ENCODE peak calls at places on chromosomes 11 and 22, in six cellular contexts. W, H, I, E, S and O are unnamed samples.
A peak's percentile ranks its signal among the peaks of the same experiment; 100 is the strongest.

GRCh38 chr11:73182824-73183321 is 35.2 kb upstream of the P2RY2 start:
- DNase-seq in W (no peak), H (no peak), I (no peak), E (peak; percentile 34), S (no peak), O (no peak)

GRCh38 chr22:40620464-40621046 is 16.0 kb downstream of the MRTFA start:
- DNase-seq in W (peak; percentile 51), H (no peak), I (no peak), E (no peak), S (peak; percentile 44), O (no peak)

GRCh38 chr11:65915101-65915820 is 3.6 kb downstream of the C11orf68 start:
- DNase-seq in W (peak; percentile 51), H (no peak), I (no peak), E (peak; percentile 70), S (peak; percentile 57), O (no peak)

GRCh38 chr11:62108017-62108750 is 15.6 kb upstream of the INCENP start:
- DNase-seq in W (peak; percentile 71), H (no peak), I (no peak), E (no peak), S (peak; percentile 56), O (no peak)

GRCh38 chr11:59510917-59511589 is at the start of gene OR4D9:
- DNase-seq in W (no peak), H (no peak), I (no peak), E (no peak), S (no peak), O (no peak)

GRCh38 chr11:94201004-94201465 is 72.4 kb downstream of the PANX1 start:
- DNase-seq in W (peak; percentile 65), H (no peak), I (no peak), E (no peak), S (peak; percentile 47), O (no peak)

GRCh38 chr11:27213232-27213660 is 149.8 kb downstream of the CCDC34 start:
- DNase-seq in W (peak; percentile 61), H (no peak), I (no peak), E (no peak), S (no peak), O (no peak)

GRCh38 chr11:113546757-113547507 is 71.7 kb upstream of the DRD2 start:
- DNase-seq in W (peak; percentile 79), H (no peak), I (no peak), E (no peak), S (no peak), O (no peak)

GRCh38 chr22:34800265-34800664 is 265.7 kb upstream of the ISX start:
- DNase-seq in W (peak; percentile 6), H (no peak), I (no peak), E (no peak), S (no peak), O (no peak)

GRCh38 chr11:2516276-2517015 is 71.6 kb downstream of the KCNQ1 start:
- DNase-seq in W (no peak), H (no peak), I (no peak), E (no peak), S (no peak), O (peak; percentile 25)

GRCh38 chr11:17703951-17704350 is 15.4 kb upstream of the MYOD1 start:
- DNase-seq in W (no peak), H (no peak), I (no peak), E (no peak), S (no peak), O (no peak)

GRCh38 chr11:70699294-70700221 is 301.2 kb downstream of the CTTN start:
- DNase-seq in W (peak; percentile 51), H (no peak), I (no peak), E (no peak), S (no peak), O (no peak)